ENCODE peak calls at places on chromosomes 1 and 21, in seven cellular contexts. One of them, this sample, is unnamed.

GRCh38 chr1:217089239-217090014 is 366.2 kb upstream of the ESRRG start:
- DNase-seq in amygdala: no peak
- DNase-seq in Panc1: no peak
- DNase-seq in heart left ventricle: peak; percentile 28
- DNase-seq in GM13977: peak; percentile 30
- DNase-seq in fibroblast of lung: peak; percentile 61
- DNase-seq in lung microvascular endothelial cell: no peak
- DNase-seq in this sample: peak; percentile 56

GRCh38 chr1:245809361-245809760 is 654.6 kb downstream of the KIF26B start:
- DNase-seq in amygdala: no peak
- DNase-seq in Panc1: no peak
- DNase-seq in heart left ventricle: no peak
- DNase-seq in GM13977: no peak
- DNase-seq in fibroblast of lung: no peak
- DNase-seq in lung microvascular endothelial cell: no peak
- DNase-seq in this sample: no peak

GRCh38 chr1:39420493-39420892 is 70.9 kb upstream of the BMP8A start:
- DNase-seq in amygdala: no peak
- DNase-seq in Panc1: no peak
- DNase-seq in heart left ventricle: no peak
- DNase-seq in GM13977: no peak
- DNase-seq in fibroblast of lung: no peak
- DNase-seq in lung microvascular endothelial cell: no peak
- DNase-seq in this sample: no peak

GRCh38 chr1:18508084-18508483 is 27.4 kb downstream of the KLHDC7A start:
- DNase-seq in amygdala: no peak
- DNase-seq in Panc1: no peak
- DNase-seq in heart left ventricle: no peak
- DNase-seq in GM13977: no peak
- DNase-seq in fibroblast of lung: no peak
- DNase-seq in lung microvascular endothelial cell: no peak
- DNase-seq in this sample: no peak

GRCh38 chr1:213973129-213973528 is 14.6 kb upstream of the PROX1 start:
- DNase-seq in amygdala: no peak
- DNase-seq in Panc1: no peak
- DNase-seq in heart left ventricle: no peak
- DNase-seq in GM13977: no peak
- DNase-seq in fibroblast of lung: peak; percentile 50
- DNase-seq in lung microvascular endothelial cell: no peak
- DNase-seq in this sample: no peak

GRCh38 chr1:162627662-162628296 is 4.5 kb upstream of the DDR2 start:
- DNase-seq in amygdala: no peak
- DNase-seq in Panc1: no peak
- DNase-seq in heart left ventricle: no peak
- DNase-seq in GM13977: no peak
- DNase-seq in fibroblast of lung: peak; percentile 23
- DNase-seq in lung microvascular endothelial cell: peak; percentile 63
- DNase-seq in this sample: no peak

GRCh38 chr1:81305997-81306452 is 494.7 kb upstream of the ADGRL2 start:
- DNase-seq in amygdala: no peak
- DNase-seq in Panc1: peak; percentile 4
- DNase-seq in heart left ventricle: peak; percentile 19
- DNase-seq in GM13977: peak; percentile 23
- DNase-seq in fibroblast of lung: peak; percentile 59
- DNase-seq in lung microvascular endothelial cell: peak; percentile 21
- DNase-seq in this sample: peak; percentile 7

GRCh38 chr1:225780609-225781008 is 3.0 kb downstream of the SRP9 start:
- DNase-seq in amygdala: no peak
- DNase-seq in Panc1: no peak
- DNase-seq in heart left ventricle: no peak
- DNase-seq in GM13977: no peak
- DNase-seq in fibroblast of lung: no peak
- DNase-seq in lung microvascular endothelial cell: no peak
- DNase-seq in this sample: no peak

GRCh38 chr1:47482783-47483182 is 44.9 kb downstream of the FOXD2 start:
- DNase-seq in amygdala: no peak
- DNase-seq in Panc1: no peak
- DNase-seq in heart left ventricle: no peak
- DNase-seq in GM13977: no peak
- DNase-seq in fibroblast of lung: no peak
- DNase-seq in lung microvascular endothelial cell: peak; percentile 65
- DNase-seq in this sample: no peak

GRCh38 chr1:62993844-62994243 is 209.9 kb downstream of the ATG4C start:
- DNase-seq in amygdala: no peak
- DNase-seq in Panc1: no peak
- DNase-seq in heart left ventricle: no peak
- DNase-seq in GM13977: no peak
- DNase-seq in fibroblast of lung: no peak
- DNase-seq in lung microvascular endothelial cell: no peak
- DNase-seq in this sample: no peak

GRCh38 chr1:224678168-224678567 is 62.1 kb downstream of the CNIH3 start:
- DNase-seq in amygdala: no peak
- DNase-seq in Panc1: no peak
- DNase-seq in heart left ventricle: no peak
- DNase-seq in GM13977: no peak
- DNase-seq in fibroblast of lung: no peak
- DNase-seq in lung microvascular endothelial cell: no peak
- DNase-seq in this sample: no peak

GRCh38 chr1:44909949-44910594 is 67.0 kb upstream of the PTCH2 start:
- DNase-seq in amygdala: no peak
- DNase-seq in Panc1: no peak
- DNase-seq in heart left ventricle: no peak
- DNase-seq in GM13977: no peak
- DNase-seq in fibroblast of lung: no peak
- DNase-seq in lung microvascular endothelial cell: no peak
- DNase-seq in this sample: no peak

GRCh38 chr21:43760391-43760958 is 15.6 kb downstream of the CSTB start:
- DNase-seq in amygdala: no peak
- DNase-seq in Panc1: no peak
- DNase-seq in heart left ventricle: no peak
- DNase-seq in GM13977: no peak
- DNase-seq in fibroblast of lung: no peak
- DNase-seq in lung microvascular endothelial cell: no peak
- DNase-seq in this sample: no peak

GRCh38 chr1:34500451-34500850 is 254.4 kb upstream of the GJB5 start:
- DNase-seq in amygdala: no peak
- DNase-seq in Panc1: no peak
- DNase-seq in heart left ventricle: no peak
- DNase-seq in GM13977: peak; percentile 31
- DNase-seq in fibroblast of lung: peak; percentile 16
- DNase-seq in lung microvascular endothelial cell: peak; percentile 19
- DNase-seq in this sample: no peak

GRCh38 chr1:44256762-44257554 is 43.7 kb downstream of the DMAP1 start:
- DNase-seq in amygdala: no peak
- DNase-seq in Panc1: no peak
- DNase-seq in heart left ventricle: no peak
- DNase-seq in GM13977: no peak
- DNase-seq in fibroblast of lung: no peak
- DNase-seq in lung microvascular endothelial cell: no peak
- DNase-seq in this sample: no peak

GRCh38 chr1:202131956-202132821 is 9.5 kb downstream of the GPR37L1 start:
- DNase-seq in amygdala: peak; percentile 56
- DNase-seq in Panc1: no peak
- DNase-seq in heart left ventricle: peak; percentile 57
- DNase-seq in GM13977: no peak
- DNase-seq in fibroblast of lung: no peak
- DNase-seq in lung microvascular endothelial cell: no peak
- DNase-seq in this sample: peak; percentile 76

GRCh38 chr1:67573481-67573880 is 111.5 kb upstream of the GADD45A start:
- DNase-seq in amygdala: no peak
- DNase-seq in Panc1: no peak
- DNase-seq in heart left ventricle: no peak
- DNase-seq in GM13977: no peak
- DNase-seq in fibroblast of lung: no peak
- DNase-seq in lung microvascular endothelial cell: no peak
- DNase-seq in this sample: no peak

GRCh38 chr21:41762236-41762635 is 4.6 kb downstream of the RIPK4 start:
- DNase-seq in amygdala: no peak
- DNase-seq in Panc1: no peak
- DNase-seq in heart left ventricle: no peak
- DNase-seq in GM13977: peak; percentile 16
- DNase-seq in fibroblast of lung: no peak
- DNase-seq in lung microvascular endothelial cell: no peak
- DNase-seq in this sample: no peak

GRCh38 chr1:228867093-228867950 is 132.0 kb downstream of the RHOU start:
- DNase-seq in amygdala: no peak
- DNase-seq in Panc1: no peak
- DNase-seq in heart left ventricle: no peak
- DNase-seq in GM13977: no peak
- DNase-seq in fibroblast of lung: peak; percentile 11
- DNase-seq in lung microvascular endothelial cell: no peak
- DNase-seq in this sample: no peak

GRCh38 chr1:48003741-48004503 is 6.7 kb upstream of the TRABD2B start:
- DNase-seq in amygdala: no peak
- DNase-seq in Panc1: no peak
- DNase-seq in heart left ventricle: no peak
- DNase-seq in GM13977: no peak
- DNase-seq in fibroblast of lung: no peak
- DNase-seq in lung microvascular endothelial cell: no peak
- DNase-seq in this sample: no peak

GRCh38 chr1:194194724-194195123 is 1008.3 kb upstream of the B3GALT2 start:
- DNase-seq in amygdala: no peak
- DNase-seq in Panc1: no peak
- DNase-seq in heart left ventricle: no peak
- DNase-seq in GM13977: no peak
- DNase-seq in fibroblast of lung: peak; percentile 65
- DNase-seq in lung microvascular endothelial cell: no peak
- DNase-seq in this sample: no peak

GRCh38 chr1:162302660-162303344 is 73.9 kb downstream of the SPATA46 start:
- DNase-seq in amygdala: no peak
- DNase-seq in Panc1: no peak
- DNase-seq in heart left ventricle: no peak
- DNase-seq in GM13977: no peak
- DNase-seq in fibroblast of lung: peak; percentile 75
- DNase-seq in lung microvascular endothelial cell: peak; percentile 11
- DNase-seq in this sample: no peak

GRCh38 chr1:220902916-220903315 is 23.7 kb downstream of the HLX start:
- DNase-seq in amygdala: no peak
- DNase-seq in Panc1: no peak
- DNase-seq in heart left ventricle: no peak
- DNase-seq in GM13977: no peak
- DNase-seq in fibroblast of lung: no peak
- DNase-seq in lung microvascular endothelial cell: no peak
- DNase-seq in this sample: no peak

GRCh38 chr1:112713466-112714312 is 1.4 kb downstream of the PPM1J start:
- DNase-seq in amygdala: no peak
- DNase-seq in Panc1: no peak
- DNase-seq in heart left ventricle: no peak
- DNase-seq in GM13977: peak; percentile 64
- DNase-seq in fibroblast of lung: no peak
- DNase-seq in lung microvascular endothelial cell: no peak
- DNase-seq in this sample: no peak

GRCh38 chr1:5495596-5496410 is 496.4 kb downstream of the NPHP4 start:
- DNase-seq in amygdala: no peak
- DNase-seq in Panc1: no peak
- DNase-seq in heart left ventricle: no peak
- DNase-seq in GM13977: no peak
- DNase-seq in fibroblast of lung: no peak
- DNase-seq in lung microvascular endothelial cell: no peak
- DNase-seq in this sample: no peak

GRCh38 chr1:152141971-152142584 is 16.9 kb downstream of the RPTN start:
- DNase-seq in amygdala: no peak
- DNase-seq in Panc1: peak; percentile 41
- DNase-seq in heart left ventricle: peak; percentile 24
- DNase-seq in GM13977: peak; percentile 14
- DNase-seq in fibroblast of lung: peak; percentile 54
- DNase-seq in lung microvascular endothelial cell: peak; percentile 79
- DNase-seq in this sample: no peak

This sample was measured in anterior cingulate cortex.